ENCODE peak calls at places on chromosomes 7 and 10, in eight cellular contexts. E, Q, A, D, T, Z, X and J are unnamed samples.

GRCh38 chr10:20986049-20986448 is 88.9 kb upstream of the NEBL start:
- DNase-seq in Z (no peak), A (no peak), X (no peak), T (no peak), D (no peak), Q (no peak), E (peak; percentile 23), J (no peak)

GRCh38 chr7:151541709-151542499 is 22.2 kb upstream of the RHEB start:
- DNase-seq in E (no peak), X (no peak), T (no peak), Z (no peak), A (no peak), D (no peak), Q (no peak), J (no peak)

GRCh38 chr7:47310020-47310419 is 271.9 kb downstream of the TNS3 start:
- DNase-seq in T (no peak), D (peak; percentile 39), Z (no peak), E (no peak), Q (no peak), X (no peak), A (no peak), J (no peak)

GRCh38 chr10:125048101-125048864 is 106.4 kb downstream of the ZRANB1 start:
- DNase-seq in D (peak; percentile 78), T (peak; percentile 89), Q (peak; percentile 82), E (peak; percentile 90), A (peak; percentile 92), Z (peak; percentile 77), X (peak; percentile 46), J (peak; percentile 73)

GRCh38 chr7:55550010-55550409 is 22.3 kb downstream of the VOPP1 start:
- DNase-seq in X (no peak), A (no peak), Q (no peak), Z (no peak), E (peak; percentile 89), D (no peak), T (no peak), J (peak; percentile 24)

GRCh38 chr10:70675496-70676161 is 3.3 kb downstream of the ADAMTS14 start:
- DNase-seq in E (no peak), Z (no peak), X (no peak), A (no peak), T (no peak), Q (no peak), D (no peak), J (no peak)

GRCh38 chr7:2537981-2538851 is 17.1 kb downstream of the BRAT1 start:
- DNase-seq in T (no peak), A (peak; percentile 54), Z (no peak), D (no peak), Q (no peak), X (no peak), E (no peak), J (no peak)

GRCh38 chr7:44117801-44118429 is 5.4 kb downstream of the POLD2 start:
- DNase-seq in D (no peak), Q (no peak), T (no peak), A (no peak), X (no peak), E (no peak), Z (no peak), J (no peak)

GRCh38 chr7:33639552-33640197 is 265.7 kb upstream of the BMPER start:
- DNase-seq in D (peak; percentile 85), A (no peak), E (no peak), Q (no peak), Z (no peak), X (no peak), T (peak; percentile 76), J (peak; percentile 78)

GRCh38 chr10:123157210-123157609 is 3.0 kb downstream of the BUB3 start:
- DNase-seq in Q (no peak), Z (peak; percentile 66), D (peak; percentile 21), X (no peak), E (no peak), A (no peak), T (peak; percentile 47), J (no peak)